ENCODE peak calls at places on chromosomes 1 and 21, in nine cellular contexts. K is AG10803, C is GM12865, W is pancreas, M is osteocyte, N is mesothelial cell of epicardium, D is suprapubic skin, Y is cardiac muscle cell, O is psoas muscle. A is an unnamed sample.

GRCh38 chr1:221035680-221036153 is 156.5 kb downstream of the HLX start:
- DNase-seq in K (peak), C (no peak), W (no peak), M (no peak), N (no peak), D (no peak), Y (no peak), O (no peak), A (no peak)

GRCh38 chr1:36366091-36366661 is 19.5 kb downstream of the STK40 start:
- DNase-seq in K (peak), C (no peak), W (peak), M (no peak), N (no peak), D (no peak), Y (no peak), O (peak), A (peak)

GRCh38 chr1:181150842-181151241 is 62.3 kb downstream of the IER5 start:
- DNase-seq in K (no peak), C (no peak), W (no peak), M (no peak), N (no peak), D (no peak), Y (no peak), O (no peak), A (no peak)

GRCh38 chr1:66271904-66272254 is 262.1 kb upstream of the SGIP1 start:
- DNase-seq in K (peak), C (no peak), W (no peak), M (no peak), N (peak), D (no peak), Y (no peak), O (peak), A (no peak)

GRCh38 chr1:197469620-197470210 is 201.7 kb downstream of the CRB1 start:
- DNase-seq in K (no peak), C (no peak), W (no peak), M (no peak), N (no peak), D (no peak), Y (no peak), O (no peak), A (no peak)

GRCh38 chr1:172449012-172449584 is 5.2 kb upstream of the PIGC start:
- DNase-seq in K (no peak), C (peak), W (no peak), M (no peak), N (no peak), D (no peak), Y (no peak), O (no peak), A (no peak)

GRCh38 chr1:171434717-171435346 is 50.5 kb upstream of the PRRC2C start:
- DNase-seq in K (peak), C (no peak), W (no peak), M (no peak), N (no peak), D (no peak), Y (no peak), O (no peak), A (no peak)

GRCh38 chr21:28104346-28104745 is 888.3 kb downstream of the LTN1 start:
- DNase-seq in K (peak), C (no peak), W (no peak), M (no peak), N (no peak), D (no peak), Y (no peak), O (no peak), A (no peak)

GRCh38 chr1:199859525-199859924 is 168.0 kb upstream of the NR5A2 start:
- DNase-seq in K (peak), C (no peak), W (no peak), M (no peak), N (no peak), D (no peak), Y (no peak), O (no peak), A (no peak)

GRCh38 chr1:6770727-6771567 is 14.3 kb upstream of the CAMTA1 start:
- DNase-seq in K (peak), C (peak), W (no peak), M (no peak), N (peak), D (no peak), Y (no peak), O (no peak), A (no peak)

GRCh38 chr1:90347366-90347765 is 352.5 kb downstream of the ZNF326 start:
- DNase-seq in K (no peak), C (no peak), W (no peak), M (no peak), N (no peak), D (no peak), Y (no peak), O (no peak), A (no peak)

GRCh38 chr1:176853503-176853902 is 311.0 kb downstream of the ASTN1 start:
- DNase-seq in K (no peak), C (no peak), W (no peak), M (no peak), N (no peak), D (no peak), Y (no peak), O (no peak), A (no peak)

GRCh38 chr1:75616436-75617433 is 5.8 kb upstream of the SLC44A5 start:
- DNase-seq in K (peak), C (no peak), W (peak), M (no peak), N (peak), D (peak), Y (peak), O (peak), A (peak)

GRCh38 chr1:206717237-206717989 is 32.7 kb downstream of the MAPKAPK2 start:
- DNase-seq in K (no peak), C (peak), W (no peak), M (no peak), N (no peak), D (no peak), Y (peak), O (no peak), A (no peak)

GRCh38 chr1:109840011-109840629 is 70.5 kb upstream of the CSF1 start:
- DNase-seq in K (no peak), C (no peak), W (no peak), M (no peak), N (no peak), D (no peak), Y (no peak), O (no peak), A (no peak)

GRCh38 chr21:37636152-37636860 is 269.7 kb downstream of the DYRK1A start:
- DNase-seq in K (peak), C (no peak), W (no peak), M (no peak), N (no peak), D (no peak), Y (peak), O (no peak), A (no peak)

GRCh38 chr21:44013380-44014088 is 1.4 kb downstream of the TRAPPC10 start:
- DNase-seq in K (peak), C (peak), W (no peak), M (no peak), N (no peak), D (no peak), Y (no peak), O (no peak), A (no peak)

GRCh38 chr1:228090613-228091081 is 8.1 kb downstream of the ARF1 start:
- DNase-seq in K (no peak), C (no peak), W (no peak), M (no peak), N (no peak), D (no peak), Y (no peak), O (peak), A (no peak)

GRCh38 chr21:16086121-16086520 is 356.3 kb downstream of the USP25 start:
- DNase-seq in K (no peak), C (no peak), W (no peak), M (no peak), N (no peak), D (no peak), Y (no peak), O (no peak), A (no peak)

GRCh38 chr21:16085436-16085835 is 355.7 kb downstream of the USP25 start:
- DNase-seq in K (no peak), C (no peak), W (no peak), M (no peak), N (no peak), D (no peak), Y (no peak), O (no peak), A (no peak)

GRCh38 chr21:16086936-16087335 is 357.2 kb downstream of the USP25 start:
- DNase-seq in K (no peak), C (no peak), W (no peak), M (no peak), N (no peak), D (no peak), Y (peak), O (no peak), A (no peak)

GRCh38 chr21:16087523-16087922 is 357.7 kb downstream of the USP25 start:
- DNase-seq in K (no peak), C (no peak), W (no peak), M (no peak), N (no peak), D (no peak), Y (no peak), O (no peak), A (no peak)

DNA sequence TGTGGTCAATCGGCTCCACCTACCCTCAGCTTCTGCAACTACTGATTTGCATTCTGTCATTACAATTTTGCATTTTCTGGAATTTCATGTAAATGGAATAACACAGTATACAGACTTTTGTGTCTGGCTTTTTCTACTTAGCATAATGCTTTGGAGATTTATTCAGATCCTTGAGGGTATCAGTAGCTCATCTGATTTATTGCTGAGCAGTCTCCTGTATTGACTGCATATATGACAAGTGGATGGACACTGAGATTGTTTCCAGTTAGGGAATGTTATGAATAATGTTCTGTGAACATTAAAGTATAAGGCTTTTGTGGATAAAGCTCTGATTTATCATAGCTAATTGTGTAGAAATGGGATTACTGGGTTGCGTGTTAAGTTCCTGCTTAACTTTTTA is 358.3 kb downstream of the USP25 start:
- DNase-seq in K (no peak), C (no peak), W (no peak), M (no peak), N (no peak), D (no peak), Y (no peak), O (no peak), A (no peak)
- TF ChIP-seq CTCF in K (no peak), C (no peak), W (no peak), M (no peak), N (no peak), D (no peak), Y (no peak), O (no peak), A (no peak)

GRCh38 chr1:83905315-83905907 is 93.5 kb downstream of the TTLL7 start:
- DNase-seq in K (peak), C (peak), W (no peak), M (no peak), N (no peak), D (no peak), Y (peak), O (no peak), A (no peak)
- TF ChIP-seq CTCF in K (peak), C (peak), W (peak), M (peak), N (peak), D (no peak), Y (peak), O (peak), A (peak)

DNA sequence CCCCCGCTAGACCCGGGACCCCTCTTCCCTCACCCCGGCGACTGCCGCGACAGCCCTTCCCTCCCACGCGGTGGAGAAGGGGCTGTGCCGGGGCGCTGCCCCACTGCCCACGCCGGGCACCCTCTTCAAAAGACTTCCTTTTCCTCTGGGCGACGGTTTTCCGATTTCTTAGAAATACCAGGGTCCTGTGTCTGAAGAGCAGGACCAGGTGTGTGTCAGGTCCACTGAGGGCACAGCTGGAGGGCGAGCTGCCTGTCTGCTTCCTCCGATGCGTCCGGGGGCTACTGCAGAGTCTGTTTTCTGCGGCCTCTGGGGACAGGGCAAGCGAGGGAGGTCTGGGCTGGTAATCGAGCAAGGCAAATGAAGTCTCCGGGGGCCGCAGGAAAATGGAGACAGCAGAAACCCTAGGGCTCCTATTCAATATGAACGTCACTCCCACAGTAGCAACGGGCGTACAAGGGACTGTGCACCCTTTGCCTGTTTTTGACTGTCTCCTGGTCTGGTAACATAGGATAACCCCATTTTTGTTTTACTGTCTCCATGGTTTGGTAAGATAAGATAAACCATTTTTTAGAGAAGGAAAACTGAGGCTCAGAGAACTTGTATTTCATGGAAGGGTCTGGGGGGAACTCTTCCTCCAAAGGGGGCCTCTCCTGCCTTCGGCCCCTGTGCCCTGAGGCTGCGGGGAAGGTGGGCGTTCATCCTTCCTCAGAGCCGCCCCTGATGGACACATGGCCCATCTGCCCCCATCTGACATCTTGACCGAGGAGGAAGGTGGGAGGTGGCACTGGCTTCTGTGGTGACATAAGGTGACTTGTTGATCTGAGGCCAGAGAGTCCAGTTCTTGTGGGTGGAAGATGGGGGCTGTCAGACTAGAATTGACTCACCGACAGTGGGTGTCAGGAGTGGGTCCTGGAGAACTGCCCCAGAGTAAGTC is 970 bp downstream of the TNFRSF1B start:
- DNase-seq in K (no peak), C (peak), W (no peak), M (no peak), N (no peak), D (no peak), Y (no peak), O (no peak), A (no peak)
- TF ChIP-seq CTCF in K (no peak), C (no peak), W (no peak), M (no peak), N (no peak), D (no peak), Y (no peak), O (no peak), A (no peak)

GRCh38 chr1:113949007-113949406 is 19.9 kb downstream of the HIPK1 start:
- DNase-seq in K (no peak), C (no peak), W (no peak), M (no peak), N (no peak), D (no peak), Y (peak), O (no peak), A (no peak)
- TF ChIP-seq CTCF in K (peak), C (no peak), W (peak), M (peak), N (peak), D (peak), Y (peak), O (peak), A (peak)

DNA sequence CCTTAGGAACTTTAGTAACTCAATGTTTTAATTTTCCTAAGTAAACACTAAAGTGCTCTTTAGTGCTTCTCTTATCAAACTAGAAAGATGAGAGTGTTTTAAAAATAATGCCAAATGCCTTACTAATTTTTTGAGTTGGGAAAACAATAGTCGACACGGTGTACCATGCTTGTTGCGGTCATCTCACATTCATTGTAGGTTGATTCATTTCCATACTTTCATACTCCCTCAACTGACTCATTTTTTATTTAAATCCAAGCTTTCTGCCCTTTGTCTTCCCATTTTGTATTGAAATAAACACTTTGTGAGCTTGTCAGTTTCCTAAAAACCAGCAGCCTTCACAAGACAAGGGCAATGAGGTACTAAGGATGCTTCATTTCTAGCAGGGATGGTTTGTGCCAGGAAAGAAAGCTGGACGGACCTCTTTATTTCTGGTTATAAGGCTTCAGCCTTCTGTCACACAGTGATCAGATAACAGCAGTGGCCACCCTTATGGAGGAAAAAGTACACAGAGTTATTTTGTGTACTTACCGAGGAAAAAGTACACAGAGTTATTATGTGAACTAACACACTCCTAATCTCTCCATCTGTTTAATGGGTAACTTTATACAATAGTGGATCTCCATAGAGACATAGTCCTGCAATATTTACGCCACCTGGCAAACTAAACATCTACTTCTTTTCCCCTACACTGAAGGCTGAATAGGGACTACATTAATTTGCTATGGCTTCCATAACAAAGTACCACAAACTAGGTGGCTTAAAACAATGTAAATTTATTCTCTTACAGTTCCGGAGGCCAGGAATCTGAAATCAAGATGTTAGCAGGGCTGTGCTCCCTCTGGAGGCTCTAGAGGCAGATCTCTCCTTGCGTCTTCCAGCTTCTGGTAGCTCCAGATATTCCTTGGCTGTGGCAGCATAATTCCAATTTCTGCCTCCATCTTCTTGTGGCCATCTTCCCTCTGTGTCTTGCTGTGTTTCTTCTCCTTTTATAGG is 13.0 kb upstream of the CCDC190 start:
- DNase-seq in K (peak), C (no peak), W (no peak), M (no peak), N (no peak), D (no peak), Y (no peak), O (no peak), A (no peak)
- TF ChIP-seq CTCF in K (peak), C (no peak), W (no peak), M (peak), N (no peak), D (no peak), Y (peak), O (no peak), A (no peak)

DNA sequence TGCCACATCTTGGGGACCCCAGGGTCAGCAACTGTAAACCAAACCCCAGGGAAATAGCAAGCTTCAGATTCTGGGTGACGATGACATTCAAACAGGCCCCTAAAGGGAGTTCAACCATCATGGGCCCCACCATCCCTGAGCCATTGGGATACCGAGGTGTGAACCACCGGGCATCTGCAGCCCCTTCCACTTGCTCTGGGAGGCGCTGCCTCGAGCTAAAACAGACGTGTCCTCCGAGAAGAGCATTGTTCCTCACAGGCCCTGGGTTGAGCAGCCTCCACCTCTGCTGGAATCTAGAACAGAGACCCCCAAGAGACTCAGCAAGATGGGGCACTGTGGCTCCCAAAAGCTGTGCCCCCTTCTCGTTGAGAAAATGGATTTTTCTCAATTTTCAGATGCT is 19.0 kb upstream of the EFHD2 start:
- DNase-seq in K (no peak), C (no peak), W (no peak), M (no peak), N (no peak), D (no peak), Y (no peak), O (no peak), A (no peak)
- TF ChIP-seq CTCF in K (no peak), C (no peak), W (no peak), M (no peak), N (no peak), D (no peak), Y (no peak), O (no peak), A (no peak)

GRCh38 chr1:155053531-155054105 is 2.5 kb downstream of the ADAM15 start:
- DNase-seq in K (no peak), C (no peak), W (peak), M (no peak), N (no peak), D (no peak), Y (no peak), O (no peak), A (no peak)

GRCh38 chr1:155057104-155057503 is 6.0 kb downstream of the ADAM15 start:
- DNase-seq in K (no peak), C (no peak), W (peak), M (no peak), N (no peak), D (no peak), Y (no peak), O (no peak), A (no peak)

GRCh38 chr1:155060736-155061135 is 2.8 kb upstream of the EFNA4 start:
- DNase-seq in K (no peak), C (no peak), W (peak), M (no peak), N (no peak), D (no peak), Y (no peak), O (no peak), A (no peak)

GRCh38 chr1:155061381-155062150 is 2.0 kb upstream of the EFNA4 start:
- DNase-seq in K (peak), C (peak), W (peak), M (peak), N (peak), D (peak), Y (peak), O (peak), A (peak)

DNA sequence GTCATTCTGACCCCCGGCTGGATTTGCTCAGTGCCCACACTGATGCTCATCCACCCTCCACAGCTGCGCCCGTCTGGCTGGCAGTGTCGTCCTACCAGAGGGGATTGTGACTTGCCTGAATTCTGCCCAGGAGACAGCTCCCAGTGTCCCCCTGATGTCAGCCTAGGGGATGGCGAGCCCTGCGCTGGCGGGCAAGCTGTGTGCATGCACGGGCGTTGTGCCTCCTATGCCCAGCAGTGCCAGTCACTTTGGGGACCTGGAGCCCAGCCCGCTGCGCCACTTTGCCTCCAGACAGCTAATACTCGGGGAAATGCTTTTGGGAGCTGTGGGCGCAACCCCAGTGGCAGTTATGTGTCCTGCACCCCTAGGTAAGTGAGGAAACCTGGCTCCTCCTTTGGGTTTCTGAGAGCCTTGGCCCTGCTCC is 5.7 kb upstream of the EFNA4 start:
- DNase-seq in K (no peak), C (no peak), W (peak), M (no peak), N (no peak), D (no peak), Y (no peak), O (no peak), A (no peak)
- TF ChIP-seq CTCF in K (no peak), C (peak), W (no peak), M (no peak), N (no peak), D (no peak), Y (no peak), O (no peak), A (peak)

GRCh38 chr1:185720633-185721272 is 13.4 kb upstream of the HMCN1 start:
- DNase-seq in K (peak), C (peak), W (no peak), M (no peak), N (no peak), D (no peak), Y (peak), O (no peak), A (no peak)
- TF ChIP-seq CTCF in K (peak), C (peak), W (peak), M (peak), N (peak), D (no peak), Y (peak), O (peak), A (peak)

A was measured in neural crest cell.